ENCODE peak calls at places on chromosomes 11 and 22, in five cellular contexts. Z is tibial nerve, R is IMR-90, F is tibial artery, U is heart right ventricle. O is an unnamed sample.

GRCh38 chr11:19676508-19677379 is 35.9 kb upstream of the NAV2 start:
- DNase-seq in F (peak; percentile 40), U (no peak), Z (no peak), R (no peak), O (no peak)

GRCh38 chr11:120013325-120014250 is 124.3 kb downstream of the TRIM29 start:
- DNase-seq in F (no peak), Z (no peak), U (peak; percentile 53), R (peak; percentile 10), O (peak; percentile 77)

GRCh38 chr11:65615950-65616574 is 486 bp downstream of the PCNX3 start:
- DNase-seq in U (no peak), R (no peak), Z (no peak), F (no peak), O (peak; percentile 50)

GRCh38 chr11:73520358-73521061 is 77.4 kb downstream of the FAM168A start:
- DNase-seq in U (no peak), Z (no peak), F (no peak), R (peak; percentile 22), O (no peak)

GRCh38 chr11:20342347-20343279 is 20.9 kb upstream of the HTATIP2 start:
- DNase-seq in U (no peak), R (no peak), F (no peak), Z (no peak), O (peak; percentile 24)

GRCh38 chr11:61776561-61777075 is 15.8 kb downstream of the TMEM258 start:
- DNase-seq in Z (peak; percentile 26), R (peak; percentile 68), U (peak; percentile 38), F (no peak), O (peak; percentile 80)

GRCh38 chr11:18384157-18384641 is 10.2 kb upstream of the LDHA start:
- DNase-seq in Z (peak; percentile 80), F (peak; percentile 75), U (peak; percentile 29), R (peak; percentile 79), O (peak; percentile 66)

GRCh38 chr22:49372530-49373288 is 455.0 kb downstream of the BRD1 start:
- DNase-seq in U (no peak), R (no peak), Z (no peak), F (no peak), O (peak; percentile 21)

GRCh38 chr11:19677380-19678080 is 35.1 kb upstream of the NAV2 start:
- DNase-seq in Z (no peak), R (no peak), F (no peak), U (no peak), O (no peak)

GRCh38 chr22:32804036-32804435 is 2.5 kb downstream of the TIMP3 start:
- DNase-seq in Z (no peak), U (no peak), F (no peak), R (peak; percentile 71), O (peak; percentile 57)

GRCh38 chr22:45533731-45534130 is 31.0 kb downstream of the FBLN1 start:
- DNase-seq in R (no peak), U (no peak), Z (no peak), F (no peak), O (no peak)

GRCh38 chr22:45529966-45530575 is 27.4 kb downstream of the FBLN1 start:
- DNase-seq in F (no peak), U (no peak), Z (no peak), R (peak; percentile 94), O (no peak)

GRCh38 chr22:45534339-45535192 is 31.9 kb downstream of the FBLN1 start:
- DNase-seq in R (peak; percentile 86), Z (no peak), F (no peak), U (no peak), O (no peak)

GRCh38 chr22:45531441-45531840 is 28.8 kb downstream of the FBLN1 start:
- DNase-seq in R (no peak), Z (no peak), F (no peak), U (no peak), O (no peak)

GRCh38 chr22:45531944-45532631 is 29.4 kb downstream of the FBLN1 start:
- DNase-seq in U (no peak), R (no peak), F (no peak), Z (no peak), O (no peak)
- H3K27ac ChIP-seq in U (no peak overlapping the region), R (peak overlapping the region; percentile 12), F (no peak overlapping the region), Z (no peak overlapping the region), O (no peak overlapping the region)

GRCh38 chr11:74824285-74824982 is 75.8 kb downstream of the RNF169 start:
- DNase-seq in U (no peak), R (no peak), F (no peak), Z (no peak), O (no peak)

GRCh38 chr11:74822187-74822586 is 73.5 kb downstream of the RNF169 start:
- DNase-seq in Z (no peak), R (peak; percentile 94), U (no peak), F (no peak), O (no peak)

GRCh38 chr11:74826901-74827300 is 78.3 kb downstream of the RNF169 start:
- DNase-seq in U (no peak), Z (no peak), R (no peak), F (no peak), O (no peak)
- H3K9me3 ChIP-seq in U (peaks cover 4% of the 10 kb centered on the region), Z (no peaks in the 10 kb centered on the region), R (peaks cover 9% of the 10 kb centered on the region), F (no peaks in the 10 kb centered on the region), O (no peaks in the 10 kb centered on the region)

DNA sequence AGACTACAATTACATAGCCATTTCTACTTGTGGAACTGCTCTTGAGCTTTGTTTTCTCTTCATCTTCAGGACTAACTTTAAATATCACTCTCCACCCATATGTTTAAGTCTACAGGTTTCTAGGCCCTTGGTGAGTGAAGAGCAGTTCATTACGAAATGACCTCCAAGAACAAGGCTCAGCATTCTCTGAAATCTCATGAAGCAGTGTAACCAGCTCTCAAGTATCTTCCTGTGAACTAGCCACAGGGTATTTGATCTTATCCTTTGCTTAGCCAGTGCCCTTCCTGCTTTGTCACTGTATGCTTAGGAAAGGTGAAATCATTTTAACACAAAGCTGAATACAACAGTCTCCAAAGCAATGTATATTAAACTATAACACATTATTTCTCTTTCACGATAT is 20.4 kb upstream of the LYVE1 start:
- DNase-seq in R (no peak), F (no peak), Z (no peak), U (no peak), O (no peak)
- H3K27ac ChIP-seq in R (no peak overlapping the region), F (peak overlapping the region; percentile 87), Z (no peak overlapping the region), U (no peak overlapping the region), O (no peak overlapping the region)

GRCh38 chr11:9187616-9188015 is 77.5 kb downstream of the DENND5A start:
- DNase-seq in Z (no peak), R (no peak), F (no peak), U (no peak), O (no peak)
- H3K9me3 ChIP-seq in Z (no peaks in the 10 kb centered on the region), R (no peaks in the 10 kb centered on the region), F (no peaks in the 10 kb centered on the region), U (no peaks in the 10 kb centered on the region), O (no peaks in the 10 kb centered on the region)

DNA sequence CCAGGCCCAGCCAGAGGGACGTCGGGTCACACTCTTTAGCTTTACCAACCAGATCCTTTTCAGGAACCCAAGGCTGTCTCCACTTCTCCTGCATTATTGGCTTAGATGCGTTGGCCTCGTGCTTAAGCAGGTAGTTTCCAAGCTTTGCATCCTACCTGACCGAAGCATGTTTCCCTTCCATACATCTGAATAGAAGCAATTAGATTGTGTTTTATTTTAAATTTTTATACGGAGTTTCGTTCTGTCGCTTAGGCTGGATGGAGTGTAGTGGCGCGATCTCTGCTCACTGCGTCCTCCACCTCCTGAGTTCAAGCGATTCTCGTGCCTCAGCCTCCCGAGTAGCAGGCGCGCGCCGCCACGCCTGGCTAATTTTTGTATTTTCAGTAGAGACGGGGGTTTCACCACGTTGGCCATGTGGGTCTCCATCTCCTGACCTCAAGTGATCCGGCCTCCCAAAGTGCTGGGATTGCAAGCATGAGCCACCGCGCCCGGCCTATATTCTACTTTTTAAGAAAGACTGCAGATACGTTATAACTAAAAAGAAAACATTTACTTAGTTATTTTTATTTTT is 677 bp downstream of the DYNC2H1 start:
- DNase-seq in R (no peak), Z (no peak), F (peak; percentile 31), U (no peak), O (peak; percentile 19)
- H3K27ac ChIP-seq in R (peak overlapping the region; percentile 79), Z (peak overlapping the region; percentile 89), F (peak overlapping the region; percentile 58), U (no peak overlapping the region), O (peak overlapping the region; percentile 44)

DNA sequence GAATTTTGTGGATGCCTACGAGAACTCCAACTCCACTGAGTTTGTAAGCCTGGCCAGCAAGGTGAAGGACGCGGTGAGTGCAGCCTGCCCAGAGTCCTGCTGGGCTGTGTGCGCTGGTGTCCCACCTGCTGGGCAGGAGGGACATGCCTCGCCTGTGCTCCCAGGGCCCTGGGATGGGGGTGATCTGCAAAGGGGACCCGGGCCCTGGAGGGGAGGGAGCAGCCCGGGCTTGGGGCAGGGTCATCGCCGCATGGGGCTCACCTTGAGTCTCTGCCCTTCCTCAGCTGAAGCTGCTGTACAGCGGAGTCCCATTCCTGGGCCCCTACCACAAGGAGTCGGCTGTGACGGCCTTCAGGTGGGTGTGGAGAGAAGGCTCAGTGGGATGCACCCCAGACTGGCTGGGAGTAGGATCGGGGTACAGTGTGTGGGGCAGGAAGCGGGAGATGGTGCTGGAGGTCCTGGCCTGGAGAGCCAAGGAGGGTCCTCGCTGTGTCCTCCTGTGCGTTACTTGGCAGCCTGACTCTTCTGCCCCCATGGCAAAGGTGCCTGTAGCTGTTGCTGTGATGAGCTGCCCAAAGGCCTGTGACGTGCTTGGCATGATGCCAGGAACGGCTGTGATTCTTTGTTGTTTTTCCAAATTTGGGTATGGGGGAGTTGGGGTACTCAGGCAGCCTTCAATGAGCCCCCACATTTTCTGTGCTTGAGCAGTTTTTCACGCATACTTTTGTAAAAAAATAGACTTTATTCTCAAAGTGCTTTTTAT is 29.2 kb downstream of the ST14 start:
- DNase-seq in U (no peak), F (no peak), R (no peak), Z (no peak), O (no peak)
- H3K9me3 ChIP-seq in U (no peaks in the 10 kb centered on the region), F (no peaks in the 10 kb centered on the region), R (no peaks in the 10 kb centered on the region), Z (no peaks in the 10 kb centered on the region), O (no peaks in the 10 kb centered on the region)

O was measured in testis.